ENCODE peak calls at places on chromosomes 7 and 10, in five cellular contexts. Y is H9, V is H1, R is neuronal stem cell, B is mesenchymal stem cell. T is an unnamed sample.

GRCh38 chr10:47241946-47242900 is 57.8 kb upstream of the GDF10 start:
- DNase-seq in Y (peak; percentile 25), V (no peak), R (no peak), B (no peak), T (no peak)

GRCh38 chr7:130268463-130269317 is 2.0 kb downstream of the CPA2 start:
- DNase-seq in Y (no peak), V (no peak), R (no peak), B (no peak), T (no peak)

GRCh38 chr10:15439381-15439837 is 68.3 kb upstream of the FAM171A1 start:
- DNase-seq in Y (peak; percentile 43), V (no peak), R (no peak), B (peak; percentile 71), T (no peak)

GRCh38 chr10:71838264-71839211 is 12.5 kb downstream of the PSAP start:
- DNase-seq in Y (no peak), V (no peak), R (no peak), B (peak; percentile 64), T (peak; percentile 87)

GRCh38 chr10:72567421-72567820 is 58.5 kb downstream of the MICU1 start:
- DNase-seq in Y (no peak), V (no peak), R (no peak), B (peak; percentile 10), T (no peak)

GRCh38 chr10:132418520-132419416 is 21.8 kb downstream of the PWWP2B start:
- DNase-seq in Y (peak; percentile 98), V (no peak), R (no peak), B (no peak), T (peak; percentile 97)

GRCh38 chr7:156327916-156328315 is 312.7 kb upstream of the RNF32 start:
- DNase-seq in Y (no peak), V (no peak), R (no peak), B (no peak), T (no peak)

GRCh38 chr10:96374985-96375830 is 16.4 kb upstream of the OPALIN start:
- DNase-seq in Y (peak; percentile 92), V (peak; percentile 93), R (peak; percentile 86), B (peak; percentile 85), T (peak; percentile 98)

GRCh38 chr7:47088329-47089067 is 493.4 kb downstream of the TNS3 start:
- DNase-seq in Y (peak; percentile 69), V (peak; percentile 63), R (peak; percentile 59), B (peak; percentile 69), T (peak; percentile 65)

GRCh38 chr10:24428410-24428782 is 219.5 kb downstream of the KIAA1217 start:
- DNase-seq in Y (no peak), V (no peak), R (no peak), B (peak; percentile 74), T (peak; percentile 96)

GRCh38 chr7:30074422-30075030 is 46.3 kb downstream of the PLEKHA8 start:
- DNase-seq in Y (no peak), V (no peak), R (no peak), B (peak; percentile 51), T (peak; percentile 43)

GRCh38 chr7:81507231-81507630 is 262.6 kb downstream of the HGF start:
- DNase-seq in Y (no peak), V (no peak), R (no peak), B (no peak), T (no peak)

GRCh38 chr10:24826022-24826421 is 102.3 kb upstream of the ARHGAP21 start:
- DNase-seq in Y (no peak), V (no peak), R (no peak), B (peak; percentile 77), T (no peak)

DNA sequence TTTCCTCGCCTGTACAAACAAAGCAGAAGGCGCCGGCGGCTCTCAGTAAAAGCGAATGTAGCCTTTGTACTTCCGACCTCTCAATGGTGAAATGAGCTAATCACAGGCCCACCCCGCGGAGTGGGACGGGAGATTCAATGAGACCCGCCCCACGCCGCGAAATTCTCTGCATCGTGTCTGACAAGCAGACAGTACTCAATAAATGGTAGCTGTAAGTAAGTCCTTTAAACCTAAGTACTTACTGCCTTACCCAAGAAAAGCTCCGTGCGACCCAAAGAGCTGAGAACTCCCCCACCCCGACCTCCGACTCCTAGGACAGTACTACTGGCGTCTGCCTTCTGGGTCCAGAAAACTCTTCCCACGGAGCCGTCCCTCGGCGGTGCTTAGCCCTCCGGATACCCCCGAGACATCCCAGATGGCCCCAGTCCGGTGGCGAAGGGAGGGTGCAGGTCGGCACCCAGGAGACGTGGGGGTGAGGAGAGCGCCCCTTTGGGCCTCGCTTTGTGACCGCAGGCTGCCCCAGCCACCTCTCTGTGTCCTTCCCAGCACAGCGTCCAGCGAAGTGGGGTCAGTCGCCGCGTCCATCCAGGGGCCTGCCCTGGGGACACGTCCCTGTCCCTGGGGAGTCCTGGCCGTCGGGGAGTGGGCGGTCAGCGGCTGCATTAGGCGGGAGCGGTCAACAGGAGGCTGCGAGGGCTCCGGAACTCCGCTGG is 985 bp upstream of the CXCL12 start:
- DNase-seq in Y (peak; percentile 46), V (peak; percentile 77), R (no peak), B (peak; percentile 31), T (no peak)
- H4K8ac ChIP-seq in Y (no peak overlapping the region), V (peak overlapping the region; percentile 53), R (no peak overlapping the region), B (peak overlapping the region; percentile 27), T (no peak overlapping the region)

DNA sequence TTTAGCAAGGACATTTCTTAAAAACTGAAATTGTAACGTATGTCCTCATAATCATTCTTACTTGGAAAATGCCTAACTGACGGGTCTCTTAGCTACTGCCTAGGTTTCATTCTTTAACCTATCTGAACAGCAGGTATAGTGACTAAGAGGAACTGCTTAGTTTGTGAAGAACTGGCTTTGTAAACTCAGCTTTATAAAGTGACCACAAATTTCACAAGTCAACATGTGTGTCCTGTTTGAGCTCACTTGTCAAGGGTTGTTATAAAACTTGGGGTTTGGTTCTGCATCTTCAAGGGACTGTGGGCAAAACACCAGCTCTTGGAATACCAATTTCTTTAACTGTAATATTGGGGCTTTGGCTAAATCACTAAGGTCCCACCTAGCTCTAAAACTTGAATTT is 32.2 kb downstream of the MRPS33 start:
- DNase-seq in Y (no peak), V (no peak), R (no peak), B (peak; percentile 23), T (no peak)
- H2BK12ac ChIP-seq in Y (no peak overlapping the region), V (no peak overlapping the region), R (no peak overlapping the region), B (no peak overlapping the region), T (no peak overlapping the region)

DNA sequence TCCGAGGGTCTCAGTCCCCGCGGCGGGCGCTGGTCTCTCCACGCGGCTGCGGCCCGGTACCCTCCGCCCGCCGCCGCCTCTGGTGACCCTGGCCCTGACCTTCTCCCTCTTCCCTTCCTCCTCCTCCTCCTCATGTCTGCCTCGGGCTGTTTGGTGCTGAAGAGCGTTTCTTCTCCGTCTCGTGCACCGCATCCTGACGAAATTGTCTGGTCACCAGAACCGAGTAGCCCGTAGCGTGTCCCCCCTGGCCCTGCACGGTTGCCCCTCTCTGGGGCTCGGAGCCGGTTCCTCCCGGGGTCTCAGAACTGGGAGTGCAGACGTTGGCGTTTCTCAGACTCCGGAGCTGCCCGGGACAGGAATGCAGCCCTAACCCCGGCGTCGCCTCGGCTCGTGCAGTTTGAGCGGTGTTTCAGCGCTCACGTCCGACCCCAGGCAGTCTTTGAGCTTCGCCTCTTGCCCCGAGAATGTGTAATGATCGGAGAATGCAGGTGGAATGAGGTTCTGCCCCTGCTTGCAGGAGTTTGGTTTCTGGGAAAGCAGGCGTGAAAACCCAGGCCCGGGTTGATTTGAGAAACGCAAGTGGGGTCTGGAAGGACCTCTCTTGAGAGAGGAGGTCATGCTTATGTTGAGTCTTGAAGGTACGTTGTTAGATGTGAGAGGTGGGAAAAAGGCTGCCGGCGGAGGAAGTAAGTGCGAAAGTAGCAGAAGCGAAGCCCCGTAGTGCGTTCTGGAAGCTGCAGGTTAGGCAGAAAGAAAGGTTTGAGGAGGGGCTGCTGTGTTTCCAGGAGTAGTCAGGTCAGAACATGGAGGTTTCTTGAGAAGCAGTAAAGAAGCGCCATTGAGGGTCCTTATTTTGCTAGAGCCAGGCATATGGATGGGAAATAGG is 743 bp downstream of the RBM17 start:
- DNase-seq in Y (peak; percentile 44), V (peak; percentile 60), R (peak; percentile 26), B (peak; percentile 51), T (peak; percentile 81)
- H4K8ac ChIP-seq in Y (no peak overlapping the region), V (peak overlapping the region; percentile 81), R (no peak overlapping the region), B (peak overlapping the region; percentile 57), T (peak overlapping the region; percentile 87)

GRCh38 chr10:11396311-11396960 is 215.0 kb downstream of the USP6NL start:
- DNase-seq in Y (no peak), V (no peak), R (no peak), B (no peak), T (peak; percentile 62)
- H2BK12ac ChIP-seq in Y (no peak overlapping the region), V (no peak overlapping the region), R (no peak overlapping the region), B (no peak overlapping the region), T (no peak overlapping the region)

GRCh38 chr7:92134271-92135099 is at the start of gene CYP51A1:
- DNase-seq in Y (peak; percentile 94), V (peak; percentile 97), R (peak; percentile 91), B (peak; percentile 95), T (peak; percentile 92)
- H4K8ac ChIP-seq in Y (no peak within 1 kb of the TSS), V (peak within 1 kb of the TSS; percentile 96), R (peak within 1 kb of the TSS; percentile 82), B (peak within 1 kb of the TSS; percentile 99), T (peak within 1 kb of the TSS; percentile 94)